ENCODE peak calls at places on chromosomes 5 and 9, in four cellular contexts. One of them, this sample, is unnamed. For H3K36me3, the result is how much of the 10 kb centered on the place peaks cover.

GRCh38 chr5:177600458-177601018 is 606 bp downstream of the B4GALT7 start:
- DNase-seq in GM23338: no peak
- DNase-seq in hepatocyte: no peak
- DNase-seq in colonic mucosa: no peak
- DNase-seq in this sample: peak

GRCh38 chr9:6230037-6230778 is 14.6 kb downstream of the IL33 start:
- DNase-seq in colonic mucosa: no peak
- DNase-seq in hepatocyte: peak
- DNase-seq in GM23338: no peak
- DNase-seq in this sample: peak

GRCh38 chr5:1386274-1386717 is 41.4 kb upstream of the CLPTM1L start:
- DNase-seq in colonic mucosa: peak
- DNase-seq in GM23338: peak
- DNase-seq in hepatocyte: peak
- DNase-seq in this sample: peak

GRCh38 chr5:134113908-134114875 is at the start of gene TCF7:
- DNase-seq in GM23338: peak
- DNase-seq in colonic mucosa: peak
- DNase-seq in hepatocyte: peak
- DNase-seq in this sample: peak

GRCh38 chr5:147188200-147189108 is 46.4 kb upstream of the STK32A start:
- DNase-seq in GM23338: peak
- DNase-seq in hepatocyte: peak
- DNase-seq in colonic mucosa: peak
- DNase-seq in this sample: peak

GRCh38 chr5:133967715-133968056 is 739 bp downstream of the C5orf15 start:
- DNase-seq in hepatocyte: peak
- DNase-seq in GM23338: peak
- DNase-seq in colonic mucosa: peak
- DNase-seq in this sample: peak

GRCh38 chr5:54289769-54290168 is 20.6 kb downstream of the ARL15 start:
- DNase-seq in GM23338: peak
- DNase-seq in hepatocyte: no peak
- DNase-seq in colonic mucosa: no peak
- DNase-seq in this sample: no peak

GRCh38 chr5:12292610-12293204 is 388.5 kb upstream of the CTNND2 start:
- DNase-seq in colonic mucosa: no peak
- DNase-seq in GM23338: peak
- DNase-seq in hepatocyte: peak
- DNase-seq in this sample: peak

GRCh38 chr5:114362977-114363721 is 1.3 kb downstream of the KCNN2 start:
- DNase-seq in colonic mucosa: no peak
- DNase-seq in hepatocyte: peak
- DNase-seq in GM23338: peak
- DNase-seq in this sample: peak

GRCh38 chr5:175653763-175654162 is 4.1 kb upstream of the HRH2 start:
- DNase-seq in hepatocyte: no peak
- DNase-seq in colonic mucosa: no peak
- DNase-seq in GM23338: no peak
- DNase-seq in this sample: no peak

GRCh38 chr5:151006704-151007334 is 13.6 kb upstream of the GPX3 start:
- DNase-seq in hepatocyte: no peak
- DNase-seq in colonic mucosa: no peak
- DNase-seq in GM23338: no peak
- DNase-seq in this sample: no peak

GRCh38 chr5:169954786-169955185 is 25.5 kb downstream of the INSYN2B start:
- DNase-seq in hepatocyte: no peak
- DNase-seq in GM23338: no peak
- DNase-seq in colonic mucosa: no peak
- DNase-seq in this sample: no peak

GRCh38 chr9:85262333-85262732 is 479.4 kb downstream of the AGTPBP1 start:
- DNase-seq in colonic mucosa: no peak
- DNase-seq in hepatocyte: no peak
- DNase-seq in GM23338: no peak
- DNase-seq in this sample: no peak

GRCh38 chr9:88651682-88652633 is 117.0 kb downstream of the NXNL2 start:
- DNase-seq in colonic mucosa: peak
- DNase-seq in hepatocyte: peak
- DNase-seq in GM23338: no peak
- DNase-seq in this sample: peak

GRCh38 chr9:117678882-117679281 is 25.3 kb upstream of the TLR4 start:
- DNase-seq in hepatocyte: peak
- DNase-seq in GM23338: no peak
- DNase-seq in colonic mucosa: peak
- DNase-seq in this sample: peak

GRCh38 chr9:115651456-115651855 is 502.1 kb upstream of the PAPPA start:
- DNase-seq in GM23338: no peak
- DNase-seq in colonic mucosa: no peak
- DNase-seq in hepatocyte: no peak
- DNase-seq in this sample: no peak

GRCh38 chr9:137989156-137989555 is 111.6 kb downstream of the CACNA1B start:
- DNase-seq in colonic mucosa: no peak
- DNase-seq in hepatocyte: no peak
- DNase-seq in GM23338: no peak
- DNase-seq in this sample: no peak

GRCh38 chr5:35920890-35921289 is 17.5 kb downstream of the CAPSL start:
- DNase-seq in GM23338: peak
- DNase-seq in colonic mucosa: no peak
- DNase-seq in hepatocyte: peak
- DNase-seq in this sample: no peak

GRCh38 chr9:80664327-80665210 is 1024.8 kb downstream of the TLE1 start:
- DNase-seq in colonic mucosa: no peak
- DNase-seq in GM23338: no peak
- DNase-seq in hepatocyte: peak
- DNase-seq in this sample: peak

GRCh38 chr5:172904312-172904642 is 54.9 kb upstream of the RPL26L1 start:
- DNase-seq in GM23338: no peak
- DNase-seq in hepatocyte: no peak
- DNase-seq in colonic mucosa: no peak
- DNase-seq in this sample: no peak

GRCh38 chr9:124493794-124494479 is 13.3 kb downstream of the NR5A1 start:
- DNase-seq in GM23338: no peak
- DNase-seq in hepatocyte: no peak
- DNase-seq in colonic mucosa: no peak
- DNase-seq in this sample: no peak

GRCh38 chr5:78638423-78638822 is 10.1 kb downstream of the LHFPL2 start:
- DNase-seq in colonic mucosa: peak
- DNase-seq in GM23338: no peak
- DNase-seq in hepatocyte: peak
- DNase-seq in this sample: peak

GRCh38 chr9:123614503-123615258 is 258.7 kb downstream of the CRB2 start:
- DNase-seq in hepatocyte: no peak
- DNase-seq in GM23338: no peak
- DNase-seq in colonic mucosa: no peak
- DNase-seq in this sample: no peak

GRCh38 chr5:181121675-181122561 is 9.1 kb downstream of the OR2V1 start:
- DNase-seq in GM23338: peak
- DNase-seq in colonic mucosa: no peak
- DNase-seq in hepatocyte: no peak
- DNase-seq in this sample: no peak

DNA sequence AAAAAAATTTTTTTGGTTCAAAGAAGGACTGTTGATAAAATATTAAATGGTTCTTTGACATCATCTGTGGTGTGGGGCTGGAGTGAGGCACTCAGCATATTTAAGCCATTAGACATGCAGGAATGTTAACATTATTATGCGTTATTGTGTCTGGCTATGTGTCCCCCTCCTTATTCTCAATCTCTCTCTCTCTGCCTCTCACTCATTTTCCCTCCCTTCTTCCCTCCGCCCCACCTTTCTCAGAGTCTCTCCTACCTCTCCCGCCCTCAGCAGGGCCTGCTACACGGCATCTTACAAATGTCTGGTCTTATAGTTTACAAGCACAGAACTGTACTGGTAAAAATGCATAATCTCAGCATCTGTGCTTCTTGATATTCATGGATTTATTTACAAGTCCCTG is 287.8 kb upstream of the TMEM161B start:
- DNase-seq in GM23338: peak
- DNase-seq in colonic mucosa: no peak
- DNase-seq in hepatocyte: no peak
- DNase-seq in this sample: no peak
- H3K36me3 ChIP-seq in GM23338: under half
- H3K36me3 ChIP-seq in colonic mucosa: under half
- H3K36me3 ChIP-seq in hepatocyte: under half
- H3K36me3 ChIP-seq in this sample: under half

GRCh38 chr5:81995407-81995806 is 23.6 kb downstream of the ATG10 start:
- DNase-seq in hepatocyte: no peak
- DNase-seq in GM23338: no peak
- DNase-seq in colonic mucosa: no peak
- DNase-seq in this sample: no peak
- H3K36me3 ChIP-seq in hepatocyte: under half
- H3K36me3 ChIP-seq in GM23338: under half
- H3K36me3 ChIP-seq in colonic mucosa: under half
- H3K36me3 ChIP-seq in this sample: under half

GRCh38 chr9:33934188-33934878 is 114.4 kb downstream of the UBAP2 start:
- DNase-seq in GM23338: peak
- DNase-seq in hepatocyte: no peak
- DNase-seq in colonic mucosa: no peak
- DNase-seq in this sample: no peak
- H3K36me3 ChIP-seq in GM23338: under half
- H3K36me3 ChIP-seq in hepatocyte: under half
- H3K36me3 ChIP-seq in colonic mucosa: under half
- H3K36me3 ChIP-seq in this sample: under half

GRCh38 chr5:90932052-90932699 is 373.6 kb downstream of the ADGRV1 start:
- DNase-seq in colonic mucosa: peak
- DNase-seq in GM23338: peak
- DNase-seq in hepatocyte: peak
- DNase-seq in this sample: peak

GRCh38 chr5:90934738-90935137 is 376.1 kb downstream of the ADGRV1 start:
- DNase-seq in hepatocyte: no peak
- DNase-seq in GM23338: no peak
- DNase-seq in colonic mucosa: no peak
- DNase-seq in this sample: no peak

GRCh38 chr5:90930756-90931431 is 372.3 kb downstream of the ADGRV1 start:
- DNase-seq in GM23338: no peak
- DNase-seq in colonic mucosa: no peak
- DNase-seq in hepatocyte: no peak
- DNase-seq in this sample: no peak

GRCh38 chr5:90933298-90933697 is 374.7 kb downstream of the ADGRV1 start:
- DNase-seq in GM23338: no peak
- DNase-seq in hepatocyte: no peak
- DNase-seq in colonic mucosa: no peak
- DNase-seq in this sample: no peak

DNA sequence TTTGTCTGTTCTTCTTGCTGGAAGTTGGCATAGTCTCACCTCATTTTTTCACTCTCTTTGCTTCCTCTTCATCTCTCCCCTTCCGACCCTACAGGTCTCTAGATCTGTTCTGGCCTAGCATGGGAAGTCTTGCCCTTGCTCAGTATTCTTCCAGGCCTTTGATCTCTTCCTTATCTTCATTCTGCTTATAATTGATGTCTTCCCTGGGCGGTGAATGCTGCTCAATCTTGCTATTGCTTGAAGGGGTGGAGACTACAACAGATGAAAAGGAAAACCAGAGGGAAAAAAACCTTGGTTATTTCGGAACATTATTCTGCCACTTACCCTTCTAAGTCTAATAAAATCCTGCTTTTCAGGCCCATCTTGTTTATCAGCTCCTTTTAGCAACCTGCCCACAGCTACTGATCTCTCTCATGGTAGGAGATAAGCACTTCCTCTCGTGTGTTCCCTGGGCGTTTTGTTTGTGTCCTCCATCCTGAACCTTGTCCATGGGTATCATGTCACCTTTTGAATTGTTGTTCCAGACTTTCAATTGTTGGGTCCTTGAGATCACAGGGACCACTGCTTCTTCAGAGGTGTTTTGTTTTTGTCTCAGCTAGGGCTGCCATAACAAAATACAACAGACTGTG is 375.6 kb downstream of the ADGRV1 start:
- DNase-seq in GM23338: no peak
- DNase-seq in hepatocyte: no peak
- DNase-seq in colonic mucosa: no peak
- DNase-seq in this sample: no peak
- H3K36me3 ChIP-seq in GM23338: under half
- H3K36me3 ChIP-seq in hepatocyte: under half
- H3K36me3 ChIP-seq in colonic mucosa: under half
- H3K36me3 ChIP-seq in this sample: under half

GRCh38 chr9:131439224-131439623 is 45.3 kb downstream of the PRRC2B start:
- DNase-seq in hepatocyte: no peak
- DNase-seq in GM23338: no peak
- DNase-seq in colonic mucosa: no peak
- DNase-seq in this sample: no peak
- H3K36me3 ChIP-seq in hepatocyte: under half
- H3K36me3 ChIP-seq in GM23338: half or more
- H3K36me3 ChIP-seq in colonic mucosa: under half
- H3K36me3 ChIP-seq in this sample: under half

DNA sequence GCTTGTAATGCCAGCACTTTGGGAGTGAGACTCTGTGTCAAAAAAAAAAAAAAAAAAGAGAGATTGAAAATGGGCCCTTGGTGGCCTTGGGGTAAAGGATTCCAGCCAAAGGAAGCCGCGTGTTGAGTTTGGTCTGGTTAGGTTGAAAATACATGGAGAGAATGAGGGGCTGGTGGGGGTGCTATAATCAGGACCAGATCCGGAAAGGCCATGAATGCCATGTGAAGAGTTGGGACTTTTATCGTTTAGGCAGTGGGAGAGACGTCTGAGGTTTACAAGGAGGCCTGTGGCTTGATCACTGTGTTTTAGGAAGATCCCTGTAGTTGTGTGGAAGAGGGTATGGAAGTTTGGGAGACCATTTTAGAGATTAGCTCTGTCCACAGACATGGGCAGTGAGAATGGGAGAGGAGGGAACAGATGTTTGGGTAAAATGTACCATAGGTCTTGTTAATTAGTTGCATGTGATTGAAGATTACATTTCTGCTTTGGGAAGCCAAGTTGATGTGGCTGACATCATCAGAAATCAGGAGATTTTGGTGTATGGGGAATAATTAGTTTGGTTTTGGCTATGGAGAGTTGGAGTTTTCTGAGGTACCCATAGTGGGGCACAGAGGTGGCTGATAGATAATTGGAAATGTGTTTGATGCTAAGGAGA is 3.5 kb downstream of the MSANTD3 start:
- DNase-seq in GM23338: no peak
- DNase-seq in colonic mucosa: no peak
- DNase-seq in hepatocyte: no peak
- DNase-seq in this sample: no peak
- H3K36me3 ChIP-seq in GM23338: under half
- H3K36me3 ChIP-seq in colonic mucosa: under half
- H3K36me3 ChIP-seq in hepatocyte: under half
- H3K36me3 ChIP-seq in this sample: under half

GRCh38 chr9:113514061-113514460 is 50.5 kb downstream of the RGS3 start:
- DNase-seq in hepatocyte: no peak
- DNase-seq in GM23338: no peak
- DNase-seq in colonic mucosa: no peak
- DNase-seq in this sample: no peak
- H3K36me3 ChIP-seq in hepatocyte: under half
- H3K36me3 ChIP-seq in GM23338: under half
- H3K36me3 ChIP-seq in colonic mucosa: under half
- H3K36me3 ChIP-seq in this sample: under half